ENCODE peak calls at places on chromosomes 12 and 14, in four cellular contexts. One of them, this sample, is unnamed. For H3F3A, the result is how much of the 10 kb centered on the place peaks cover.

GRCh38 chr12:46084666-46085631 is 94.6 kb upstream of the SCAF11 start:
- DNase-seq in neural progenitor cell: no peak
- DNase-seq in GM23248: no peak
- DNase-seq in MM.1S: no peak
- DNase-seq in this sample: no peak

GRCh38 chr12:50174971-50175715 is 8.0 kb upstream of the CERS5 start:
- DNase-seq in neural progenitor cell: peak
- DNase-seq in GM23248: peak
- DNase-seq in MM.1S: peak
- DNase-seq in this sample: peak

GRCh38 chr12:106239951-106240335 is 7.9 kb downstream of the CKAP4 start:
- DNase-seq in neural progenitor cell: no peak
- DNase-seq in GM23248: no peak
- DNase-seq in MM.1S: no peak
- DNase-seq in this sample: no peak

GRCh38 chr12:92629349-92630065 is 73.3 kb upstream of the PLEKHG7 start:
- DNase-seq in neural progenitor cell: no peak
- DNase-seq in GM23248: no peak
- DNase-seq in MM.1S: no peak
- DNase-seq in this sample: no peak

GRCh38 chr12:113261847-113262470 is 40.7 kb downstream of the TPCN1 start:
- DNase-seq in neural progenitor cell: no peak
- DNase-seq in GM23248: no peak
- DNase-seq in MM.1S: no peak
- DNase-seq in this sample: no peak

GRCh38 chr14:24430143-24430681 is 458 bp downstream of the KHNYN start:
- DNase-seq in neural progenitor cell: peak
- DNase-seq in GM23248: peak
- DNase-seq in MM.1S: peak
- DNase-seq in this sample: peak

GRCh38 chr14:74557691-74558090 is 54.3 kb downstream of the LTBP2 start:
- DNase-seq in neural progenitor cell: no peak
- DNase-seq in GM23248: no peak
- DNase-seq in MM.1S: no peak
- DNase-seq in this sample: no peak

GRCh38 chr12:22935090-22935489 is 310.1 kb downstream of the ETNK1 start:
- DNase-seq in neural progenitor cell: no peak
- DNase-seq in GM23248: peak
- DNase-seq in MM.1S: no peak
- DNase-seq in this sample: no peak

GRCh38 chr14:76694106-76694505 is 67.2 kb upstream of the VASH1 start:
- DNase-seq in neural progenitor cell: no peak
- DNase-seq in GM23248: no peak
- DNase-seq in MM.1S: no peak
- DNase-seq in this sample: no peak

GRCh38 chr12:66633676-66634075 is 45.2 kb downstream of the GRIP1 start:
- DNase-seq in neural progenitor cell: no peak
- DNase-seq in GM23248: no peak
- DNase-seq in MM.1S: no peak
- DNase-seq in this sample: peak

GRCh38 chr12:19988457-19988856 is 379.9 kb upstream of the PDE3A start:
- DNase-seq in neural progenitor cell: peak
- DNase-seq in GM23248: peak
- DNase-seq in MM.1S: no peak
- DNase-seq in this sample: no peak

GRCh38 chr12:106023034-106023433 is 115.7 kb downstream of the NUAK1 start:
- DNase-seq in neural progenitor cell: no peak
- DNase-seq in GM23248: no peak
- DNase-seq in MM.1S: no peak
- DNase-seq in this sample: no peak

GRCh38 chr12:5096241-5096880 is 52.7 kb downstream of the KCNA5 start:
- DNase-seq in neural progenitor cell: no peak
- DNase-seq in GM23248: peak
- DNase-seq in MM.1S: no peak
- DNase-seq in this sample: peak

GRCh38 chr14:65169351-65169750 is 67.0 kb upstream of the MAX start:
- DNase-seq in neural progenitor cell: no peak
- DNase-seq in GM23248: peak
- DNase-seq in MM.1S: peak
- DNase-seq in this sample: no peak

GRCh38 chr14:104360522-104360921 is 219.0 kb upstream of the C14orf180 start:
- DNase-seq in neural progenitor cell: no peak
- DNase-seq in GM23248: no peak
- DNase-seq in MM.1S: no peak
- DNase-seq in this sample: no peak

GRCh38 chr12:4483885-4484823 is 38.5 kb upstream of the FGF6 start:
- DNase-seq in neural progenitor cell: no peak
- DNase-seq in GM23248: no peak
- DNase-seq in MM.1S: no peak
- DNase-seq in this sample: peak

GRCh38 chr14:54085841-54086240 is 129.2 kb upstream of the BMP4 start:
- DNase-seq in neural progenitor cell: no peak
- DNase-seq in GM23248: no peak
- DNase-seq in MM.1S: no peak
- DNase-seq in this sample: no peak

GRCh38 chr12:11797317-11797913 is 147.9 kb downstream of the ETV6 start:
- DNase-seq in neural progenitor cell: no peak
- DNase-seq in GM23248: peak
- DNase-seq in MM.1S: no peak
- DNase-seq in this sample: no peak

GRCh38 chr14:95045836-95046430 is 111.4 kb downstream of the DICER1 start:
- DNase-seq in neural progenitor cell: no peak
- DNase-seq in GM23248: no peak
- DNase-seq in MM.1S: no peak
- DNase-seq in this sample: no peak

GRCh38 chr12:97944576-97944975 is 482.0 kb downstream of the RMST start:
- DNase-seq in neural progenitor cell: no peak
- DNase-seq in GM23248: no peak
- DNase-seq in MM.1S: no peak
- DNase-seq in this sample: no peak

GRCh38 chr12:41011939-41012338 is 176.2 kb upstream of the PDZRN4 start:
- DNase-seq in neural progenitor cell: no peak
- DNase-seq in GM23248: no peak
- DNase-seq in MM.1S: peak
- DNase-seq in this sample: no peak

GRCh38 chr14:64768401-64769095 is 64.3 kb downstream of the PLEKHG3 start:
- DNase-seq in neural progenitor cell: peak
- DNase-seq in GM23248: no peak
- DNase-seq in MM.1S: no peak
- DNase-seq in this sample: no peak

GRCh38 chr12:93183940-93184663 is 193.6 kb upstream of the NUDT4 start:
- DNase-seq in neural progenitor cell: no peak
- DNase-seq in GM23248: peak
- DNase-seq in MM.1S: no peak
- DNase-seq in this sample: no peak

GRCh38 chr14:71166434-71166833 is 259.2 kb downstream of the PCNX1 start:
- DNase-seq in neural progenitor cell: peak
- DNase-seq in GM23248: peak
- DNase-seq in MM.1S: no peak
- DNase-seq in this sample: peak

GRCh38 chr12:124445121-124445718 is 122.2 kb downstream of the NCOR2 start:
- DNase-seq in neural progenitor cell: peak
- DNase-seq in GM23248: no peak
- DNase-seq in MM.1S: no peak
- DNase-seq in this sample: no peak

DNA sequence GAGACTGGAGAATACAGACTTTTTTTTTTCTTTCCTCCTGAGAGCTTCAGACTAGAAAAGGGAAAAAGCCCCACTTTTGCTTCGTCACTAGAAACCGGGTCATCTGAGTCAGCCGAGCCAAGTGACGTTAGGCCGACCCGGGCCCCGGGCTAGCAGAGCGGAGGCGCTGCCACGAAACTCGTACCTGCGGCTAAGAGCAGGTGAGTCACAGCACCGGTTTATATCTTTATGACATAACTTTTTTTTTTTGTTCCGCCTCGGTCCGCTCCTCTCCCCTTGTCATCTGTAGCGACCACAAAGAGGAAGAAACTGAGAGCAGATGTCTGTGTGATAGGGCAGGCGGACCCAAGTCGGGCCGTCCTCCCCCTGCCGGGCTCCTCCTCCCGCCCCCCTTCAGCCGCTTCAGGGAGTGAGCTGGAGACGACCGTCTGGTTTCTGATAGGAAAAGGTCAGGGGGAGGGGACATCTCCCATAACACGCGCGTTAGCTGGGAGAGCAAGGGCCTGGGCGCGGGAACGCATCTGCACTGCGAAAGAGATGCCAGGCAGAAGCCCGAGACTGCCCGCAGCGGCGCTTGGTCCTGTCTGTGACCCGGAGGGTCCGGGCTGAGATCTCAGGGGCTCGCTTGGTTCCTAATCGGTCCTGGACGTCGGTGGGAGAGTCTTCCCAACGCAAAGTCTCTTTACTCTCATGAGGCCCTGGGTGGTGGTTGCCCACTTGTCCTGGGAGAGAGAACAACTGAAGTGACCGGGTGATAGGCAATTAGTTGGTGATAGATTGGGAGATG is 573 bp downstream of the TTC6 start:
- DNase-seq in neural progenitor cell: peak
- DNase-seq in GM23248: peak
- DNase-seq in MM.1S: peak
- DNase-seq in this sample: peak
- TF ChIP-seq EZH2 in neural progenitor cell: peak
- TF ChIP-seq EZH2 in GM23248: no peak
- TF ChIP-seq EZH2 in MM.1S: no peak
- TF ChIP-seq EZH2 in this sample: no peak

DNA sequence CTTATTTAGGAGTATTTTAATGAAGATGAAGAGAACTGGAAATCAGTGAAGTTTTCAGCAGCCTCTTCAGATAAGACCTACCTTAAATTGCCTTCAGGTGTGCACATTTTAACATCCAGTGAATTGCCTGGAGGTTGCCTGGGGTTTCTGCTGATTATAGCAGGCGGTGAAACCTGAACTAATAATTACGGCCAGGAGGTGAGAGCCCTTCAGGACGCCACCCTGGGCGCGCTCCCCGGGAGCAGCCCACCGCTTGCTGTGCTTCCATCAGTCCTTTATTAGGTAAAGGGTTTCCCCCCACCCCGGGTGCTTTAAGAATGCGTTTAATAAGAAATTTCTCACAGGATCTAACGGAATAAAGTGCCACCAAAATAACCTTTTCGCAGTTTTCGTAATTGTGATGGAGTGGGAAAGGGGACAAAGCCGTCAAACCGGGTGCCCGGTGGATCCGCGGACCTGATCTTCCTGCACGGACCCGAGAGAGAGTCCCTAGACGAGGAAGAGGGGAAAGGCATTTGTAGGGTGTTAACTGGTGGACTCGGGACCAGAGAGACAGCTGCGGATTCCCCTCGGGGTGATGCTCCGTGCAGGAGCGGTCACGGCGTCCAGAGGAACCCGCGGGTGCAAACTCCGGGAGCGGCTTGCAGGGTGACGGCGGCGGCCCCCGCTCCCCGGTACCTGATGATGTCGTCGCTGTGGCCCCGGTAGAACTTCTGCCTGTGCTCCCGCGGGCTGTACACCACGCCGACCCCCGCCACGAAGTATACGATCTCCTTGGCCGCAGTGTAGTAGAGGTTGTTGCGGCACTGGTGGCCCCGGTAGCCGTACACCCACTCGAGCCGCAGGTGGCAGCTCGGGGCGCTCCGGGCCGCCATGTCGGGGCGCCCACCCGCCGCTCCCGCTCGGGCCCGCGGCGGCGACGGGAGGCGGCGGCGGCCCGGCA is 853 bp downstream of the EML5 start:
- DNase-seq in neural progenitor cell: peak
- DNase-seq in GM23248: peak
- DNase-seq in MM.1S: peak
- DNase-seq in this sample: no peak
- H3K9ac ChIP-seq in neural progenitor cell: no peak
- H3K9ac ChIP-seq in GM23248: peak
- H3K9ac ChIP-seq in MM.1S: peak
- H3K9ac ChIP-seq in this sample: peak

DNA sequence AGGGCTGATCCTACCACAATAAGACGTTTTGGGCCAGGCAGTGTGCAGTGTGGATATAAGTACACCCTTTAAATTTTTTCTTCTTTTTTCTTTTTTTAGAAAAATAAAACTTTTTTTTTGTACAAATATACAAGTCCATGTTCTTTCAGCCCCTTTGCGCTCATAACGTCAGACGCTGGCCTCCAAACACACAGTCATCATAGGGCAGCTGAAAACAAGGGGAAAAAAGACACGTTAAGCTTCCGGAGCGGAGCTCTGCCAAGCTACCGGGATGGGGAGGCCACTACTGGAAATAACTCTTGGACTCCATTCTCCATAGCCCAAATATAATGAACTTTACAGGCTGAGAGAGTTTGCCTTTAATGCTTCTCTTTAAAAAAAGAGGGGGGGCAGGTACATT is 2.7 kb downstream of the NFKBIA start:
- DNase-seq in neural progenitor cell: no peak
- DNase-seq in GM23248: peak
- DNase-seq in MM.1S: no peak
- DNase-seq in this sample: no peak
- H3F3A ChIP-seq in neural progenitor cell: under half
- H3F3A ChIP-seq in GM23248: half or more
- H3F3A ChIP-seq in MM.1S: under half
- H3F3A ChIP-seq in this sample: under half

DNA sequence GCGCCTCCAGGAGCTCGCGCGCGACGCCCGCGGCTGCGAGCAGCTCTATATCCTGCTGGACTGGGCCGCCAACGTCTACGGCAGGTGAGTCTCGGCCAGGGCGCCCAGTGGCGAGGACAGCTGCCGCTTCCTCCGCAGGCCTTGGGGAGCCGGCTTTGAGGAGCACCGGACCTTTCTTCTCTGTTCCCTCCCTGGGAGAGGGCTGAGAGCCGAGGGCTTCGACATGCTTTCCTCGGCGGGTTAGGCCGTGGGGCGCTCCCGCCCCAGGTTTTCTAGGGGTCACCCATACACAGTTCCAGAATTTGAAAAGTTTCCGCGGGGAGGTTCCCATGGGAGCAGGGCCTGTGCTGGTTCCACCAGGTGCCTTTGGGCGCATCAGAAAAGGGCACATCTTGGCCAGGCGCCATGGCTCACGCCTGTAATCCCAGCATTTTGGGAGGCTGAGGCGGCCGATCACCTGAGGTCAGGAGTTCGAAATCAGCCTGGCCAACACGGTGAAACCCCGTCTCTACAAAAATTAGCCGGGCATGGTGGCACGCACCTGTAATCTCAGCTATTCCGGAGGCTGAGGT is 8.2 kb downstream of the EXOC3L4 start:
- DNase-seq in neural progenitor cell: no peak
- DNase-seq in GM23248: no peak
- DNase-seq in MM.1S: no peak
- DNase-seq in this sample: no peak
- TF ChIP-seq EZH2 in neural progenitor cell: no peak
- TF ChIP-seq EZH2 in GM23248: no peak
- TF ChIP-seq EZH2 in MM.1S: no peak
- TF ChIP-seq EZH2 in this sample: no peak

GRCh38 chr14:101836131-101836530 is 74.6 kb downstream of the PPP2R5C start:
- DNase-seq in neural progenitor cell: no peak
- DNase-seq in GM23248: peak
- DNase-seq in MM.1S: no peak
- DNase-seq in this sample: no peak
- H3K9ac ChIP-seq in neural progenitor cell: no peak
- H3K9ac ChIP-seq in GM23248: peak
- H3K9ac ChIP-seq in MM.1S: no peak
- H3K9ac ChIP-seq in this sample: no peak